ENCODE peak calls at places on chromosomes 12 and 14, in seven cellular contexts. P is hippocampal formation; O is neuronal stem cell; N is iPS-NIHi11; W is Right ventricle myocardium inferior; X is T1000; R is CD4-positive, CD25-positive, alpha-beta regulatory T cell. D is an unnamed sample.

GRCh38 chr12:121805171-121805687 is 1.4 kb downstream of the SETD1B start:
- DNase-seq in P (no peak), O (no peak), N (no peak), W (no peak), X (no peak), R (peak; percentile 39), D (peak; percentile 80)

GRCh38 chr14:52268191-52269061 is 928 bp downstream of the PTGDR start:
- DNase-seq in P (no peak), O (peak; percentile 15), N (peak; percentile 33), W (no peak), X (no peak), R (no peak), D (peak; percentile 69)

GRCh38 chr12:31589896-31590729 is 823 bp downstream of the DENND5B start:
- DNase-seq in P (peak; percentile 16), O (peak; percentile 60), N (peak; percentile 76), W (peak; percentile 83), X (peak; percentile 59), R (no peak), D (peak; percentile 88)

GRCh38 chr14:55697358-55697985 is 117.5 kb downstream of the KTN1 start:
- DNase-seq in P (no peak), O (no peak), N (no peak), W (no peak), X (no peak), R (no peak), D (no peak)

GRCh38 chr14:63432228-63432627 is 110.9 kb downstream of the PPP2R5E start:
- DNase-seq in P (no peak), O (no peak), N (no peak), W (no peak), X (no peak), R (no peak), D (no peak)

GRCh38 chr12:123896786-123897185 is 75.8 kb downstream of the CCDC92 start:
- DNase-seq in P (no peak), O (no peak), N (no peak), W (no peak), X (no peak), R (no peak), D (no peak)

GRCh38 chr12:131829351-131829794 is 1.2 kb downstream of the MMP17 start:
- DNase-seq in P (no peak), O (no peak), N (no peak), W (peak; percentile 69), X (no peak), R (no peak), D (no peak)

GRCh38 chr14:79011091-79011919 is 841.1 kb downstream of the NRXN3 start:
- DNase-seq in P (no peak), O (peak; percentile 57), N (peak; percentile 59), W (no peak), X (peak; percentile 3), R (no peak), D (no peak)

GRCh38 chr14:81727243-81727642 is 193.6 kb upstream of the SEL1L start:
- DNase-seq in P (no peak), O (no peak), N (no peak), W (no peak), X (peak; percentile 20), R (no peak), D (no peak)

GRCh38 chr12:93978553-93978952 is 169.8 kb upstream of the PLXNC1 start:
- DNase-seq in P (no peak), O (no peak), N (no peak), W (no peak), X (no peak), R (no peak), D (no peak)

GRCh38 chr14:73136387-73137221 is at the start of gene PSEN1:
- DNase-seq in P (peak; percentile 91), O (peak; percentile 91), N (peak; percentile 99), W (peak; percentile 98), X (peak; percentile 90), R (peak; percentile 98), D (peak; percentile 98)